ENCODE peak calls at places on chromosomes 6 and 20, in six cellular contexts. One of them, this sample, is unnamed.

GRCh38 chr20:44028868-44029847 is 114.5 kb downstream of the TOX2 start:
- DNase-seq in aorta: no peak
- DNase-seq in hepatocyte: no peak
- DNase-seq in activated CD8-positive, alpha-beta memory T cell treated with anti-CD3 and anti-CD28 coated beads for 24 hours: peak; percentile 64
- DNase-seq in naive thymus-derived CD8-positive, alpha-beta T cell: no peak
- DNase-seq in MCF 10A: no peak
- DNase-seq in this sample: no peak

GRCh38 chr6:154343473-154344308 is 12.9 kb downstream of the IPCEF1 start:
- DNase-seq in hepatocyte: peak; percentile 46
- DNase-seq in aorta: no peak
- DNase-seq in activated CD8-positive, alpha-beta memory T cell treated with anti-CD3 and anti-CD28 coated beads for 24 hours: no peak
- DNase-seq in MCF 10A: peak; percentile 75
- DNase-seq in naive thymus-derived CD8-positive, alpha-beta T cell: no peak
- DNase-seq in this sample: peak; percentile 61

GRCh38 chr6:128209771-128210170 is 308.9 kb upstream of the THEMIS start:
- DNase-seq in hepatocyte: no peak
- DNase-seq in naive thymus-derived CD8-positive, alpha-beta T cell: no peak
- DNase-seq in MCF 10A: peak; percentile 48
- DNase-seq in aorta: no peak
- DNase-seq in activated CD8-positive, alpha-beta memory T cell treated with anti-CD3 and anti-CD28 coated beads for 24 hours: no peak
- DNase-seq in this sample: peak; percentile 81

GRCh38 chr20:38673731-38674177 is 50.5 kb upstream of the SLC32A1 start:
- DNase-seq in aorta: no peak
- DNase-seq in activated CD8-positive, alpha-beta memory T cell treated with anti-CD3 and anti-CD28 coated beads for 24 hours: peak; percentile 67
- DNase-seq in naive thymus-derived CD8-positive, alpha-beta T cell: peak; percentile 15
- DNase-seq in hepatocyte: peak; percentile 41
- DNase-seq in MCF 10A: no peak
- DNase-seq in this sample: peak; percentile 9

GRCh38 chr20:49450281-49450707 is 32.2 kb downstream of the KCNB1 start:
- DNase-seq in naive thymus-derived CD8-positive, alpha-beta T cell: no peak
- DNase-seq in activated CD8-positive, alpha-beta memory T cell treated with anti-CD3 and anti-CD28 coated beads for 24 hours: no peak
- DNase-seq in MCF 10A: no peak
- DNase-seq in aorta: no peak
- DNase-seq in hepatocyte: no peak
- DNase-seq in this sample: no peak

GRCh38 chr20:47818996-47819609 is 33.8 kb upstream of the SULF2 start:
- DNase-seq in aorta: no peak
- DNase-seq in activated CD8-positive, alpha-beta memory T cell treated with anti-CD3 and anti-CD28 coated beads for 24 hours: no peak
- DNase-seq in naive thymus-derived CD8-positive, alpha-beta T cell: no peak
- DNase-seq in hepatocyte: no peak
- DNase-seq in MCF 10A: no peak
- DNase-seq in this sample: no peak

GRCh38 chr6:24283043-24283985 is 74.5 kb downstream of the DCDC2 start:
- DNase-seq in aorta: peak; percentile 88
- DNase-seq in activated CD8-positive, alpha-beta memory T cell treated with anti-CD3 and anti-CD28 coated beads for 24 hours: no peak
- DNase-seq in MCF 10A: peak; percentile 82
- DNase-seq in hepatocyte: peak; percentile 87
- DNase-seq in naive thymus-derived CD8-positive, alpha-beta T cell: peak; percentile 15
- DNase-seq in this sample: peak; percentile 80

GRCh38 chr20:64036346-64037198 is 590 bp downstream of the C20orf204 start:
- DNase-seq in naive thymus-derived CD8-positive, alpha-beta T cell: no peak
- DNase-seq in hepatocyte: no peak
- DNase-seq in MCF 10A: no peak
- DNase-seq in aorta: no peak
- DNase-seq in activated CD8-positive, alpha-beta memory T cell treated with anti-CD3 and anti-CD28 coated beads for 24 hours: no peak
- DNase-seq in this sample: peak; percentile 32

This sample was measured in amniotic epithelial cell.